ENCODE peak calls at places on chromosomes 11 and 22, in nine cellular contexts. U is mucosa of descending colon, V is HCT116, Z is substantia nigra, F is stromal cell of bone marrow, H is ACHN, A is T-helper 2 cell, W is T-cell, K is ureter. C is an unnamed sample.

GRCh38 chr11:57776101-57776511 is 14.5 kb downstream of the CTNND1 start:
- DNase-seq in U (no peak), V (no peak), Z (no peak), F (no peak), H (no peak), A (no peak), W (no peak), K (no peak), C (no peak)

GRCh38 chr22:43337385-43337784 is 5.8 kb downstream of the SCUBE1 start:
- DNase-seq in U (no peak), V (no peak), Z (no peak), F (peak), H (peak), A (no peak), W (no peak), K (peak), C (no peak)

GRCh38 chr11:30919389-30920172 is 333.4 kb upstream of the MPPED2 start:
- DNase-seq in U (peak), V (no peak), Z (no peak), F (peak), H (no peak), A (no peak), W (no peak), K (no peak), C (no peak)

GRCh38 chr22:49923445-49923844 is 5.0 kb downstream of the CRELD2 start:
- DNase-seq in U (no peak), V (no peak), Z (no peak), F (no peak), H (no peak), A (no peak), W (no peak), K (no peak), C (no peak)

GRCh38 chr11:60937144-60937527 is 12.9 kb downstream of the TMEM132A start:
- DNase-seq in U (no peak), V (no peak), Z (no peak), F (no peak), H (no peak), A (no peak), W (no peak), K (no peak), C (no peak)

GRCh38 chr11:125956371-125956770 is 10.5 kb downstream of the VSIG10L2 start:
- DNase-seq in U (no peak), V (no peak), Z (no peak), F (peak), H (no peak), A (no peak), W (no peak), K (no peak), C (no peak)

GRCh38 chr11:106331163-106331562 is 253.7 kb downstream of the AASDHPPT start:
- DNase-seq in U (no peak), V (no peak), Z (no peak), F (no peak), H (no peak), A (no peak), W (no peak), K (no peak), C (no peak)

GRCh38 chr11:46188017-46188416 is 66.8 kb upstream of the PHF21A start:
- DNase-seq in U (no peak), V (no peak), Z (no peak), F (no peak), H (no peak), A (no peak), W (no peak), K (no peak), C (no peak)

GRCh38 chr22:20810645-20811044 is 36.7 kb downstream of the SERPIND1 start:
- DNase-seq in U (no peak), V (no peak), Z (no peak), F (no peak), H (no peak), A (no peak), W (peak), K (no peak), C (no peak)

GRCh38 chr11:126419801-126420729 is 64.6 kb downstream of the ST3GAL4 start:
- DNase-seq in U (no peak), V (no peak), Z (no peak), F (no peak), H (no peak), A (no peak), W (no peak), K (no peak), C (no peak)

GRCh38 chr22:37484115-37485005 is 1.8 kb downstream of the MFNG start:
- DNase-seq in U (peak), V (no peak), Z (peak), F (no peak), H (no peak), A (peak), W (peak), K (peak), C (no peak)

GRCh38 chr22:49040111-49040510 is 787.6 kb downstream of the BRD1 start:
- DNase-seq in U (no peak), V (no peak), Z (no peak), F (no peak), H (no peak), A (no peak), W (no peak), K (no peak), C (no peak)

GRCh38 chr11:114340311-114341131 is 44.3 kb downstream of the NNMT start:
- DNase-seq in U (peak), V (peak), Z (no peak), F (peak), H (peak), A (no peak), W (no peak), K (no peak), C (peak)

GRCh38 chr22:36743591-36744412 is 32.1 kb downstream of the IFT27 start:
- DNase-seq in U (no peak), V (no peak), Z (no peak), F (no peak), H (no peak), A (no peak), W (no peak), K (no peak), C (no peak)

GRCh38 chr22:44898236-44898635 is 111.6 kb downstream of the PHF21B start:
- DNase-seq in U (no peak), V (no peak), Z (no peak), F (no peak), H (no peak), A (no peak), W (no peak), K (peak), C (no peak)

GRCh38 chr11:7165911-7166310 is 77.1 kb downstream of the RBMXL2 start:
- DNase-seq in U (no peak), V (no peak), Z (no peak), F (no peak), H (no peak), A (no peak), W (no peak), K (no peak), C (no peak)

GRCh38 chr22:26065847-26066246 is 103.4 kb upstream of the SEZ6L start:
- DNase-seq in U (no peak), V (no peak), Z (no peak), F (no peak), H (no peak), A (no peak), W (no peak), K (no peak), C (no peak)

GRCh38 chr11:23866641-23867040 is 630.2 kb upstream of the LUZP2 start:
- DNase-seq in U (no peak), V (no peak), Z (no peak), F (no peak), H (no peak), A (no peak), W (no peak), K (no peak), C (no peak)

GRCh38 chr11:116831790-116832349 is 2.2 kb downstream of the APOC3 start:
- DNase-seq in U (no peak), V (no peak), Z (no peak), F (no peak), H (no peak), A (no peak), W (no peak), K (no peak), C (no peak)

GRCh38 chr11:10233581-10233980 is 60.4 kb downstream of the SBF2 start:
- DNase-seq in U (no peak), V (peak), Z (no peak), F (peak), H (no peak), A (no peak), W (no peak), K (no peak), C (no peak)

GRCh38 chr11:126816655-126817054 is 183.9 kb downstream of the KIRREL3 start:
- DNase-seq in U (no peak), V (no peak), Z (no peak), F (no peak), H (no peak), A (no peak), W (no peak), K (no peak), C (no peak)

GRCh38 chr11:28616566-28616965 is 508.4 kb downstream of the METTL15 start:
- DNase-seq in U (no peak), V (no peak), Z (no peak), F (no peak), H (no peak), A (no peak), W (no peak), K (no peak), C (no peak)

GRCh38 chr22:28759861-28760560 is 12.5 kb upstream of the CCDC117 start:
- DNase-seq in U (no peak), V (no peak), Z (no peak), F (no peak), H (no peak), A (no peak), W (no peak), K (no peak), C (no peak)

GRCh38 chr11:843086-843704 is 543 bp downstream of the TSPAN4 start:
- DNase-seq in U (no peak), V (no peak), Z (no peak), F (no peak), H (no peak), A (no peak), W (no peak), K (no peak), C (no peak)

GRCh38 chr11:112619106-112619505 is 342.1 kb upstream of the NCAM1 start:
- DNase-seq in U (no peak), V (no peak), Z (no peak), F (no peak), H (no peak), A (no peak), W (no peak), K (no peak), C (no peak)

C was measured in Panc1.